ENCODE peak calls at places on chromosomes 5 and 9, in four cellular contexts. Z, V, R and X are unnamed samples.

GRCh38 chr5:75668988-75669760 is 48.1 kb downstream of the POC5 start:
- DNase-seq in Z (no peak), V (no peak), R (no peak), X (no peak)

GRCh38 chr5:149860801-149861322 is 83.7 kb downstream of the PDE6A start:
- DNase-seq in Z (no peak), V (no peak), R (no peak), X (no peak)

GRCh38 chr5:37945446-37945845 is 105.6 kb upstream of the GDNF start:
- DNase-seq in Z (no peak), V (no peak), R (no peak), X (no peak)

GRCh38 chr9:88651682-88652633 is 117.0 kb downstream of the NXNL2 start:
- DNase-seq in Z (peak; percentile 83), V (no peak), R (peak; percentile 97), X (peak; percentile 95)

GRCh38 chr9:93154293-93154903 is 20.3 kb upstream of the NINJ1 start:
- DNase-seq in Z (no peak), V (no peak), R (no peak), X (no peak)

GRCh38 chr5:109652096-109652495 is 37.6 kb upstream of the MAN2A1 start:
- DNase-seq in Z (no peak), V (no peak), R (no peak), X (no peak)

GRCh38 chr9:86943223-86943870 is 4.0 kb downstream of the GAS1 start:
- DNase-seq in Z (no peak), V (no peak), R (peak; percentile 51), X (peak; percentile 33)

GRCh38 chr5:19241690-19242089 is 746.3 kb downstream of the CDH18 start:
- DNase-seq in Z (no peak), V (no peak), R (no peak), X (no peak)

GRCh38 chr5:160159991-160160826 is 41.0 kb upstream of the PWWP2A start:
- DNase-seq in Z (no peak), V (no peak), R (no peak), X (no peak)

DNA sequence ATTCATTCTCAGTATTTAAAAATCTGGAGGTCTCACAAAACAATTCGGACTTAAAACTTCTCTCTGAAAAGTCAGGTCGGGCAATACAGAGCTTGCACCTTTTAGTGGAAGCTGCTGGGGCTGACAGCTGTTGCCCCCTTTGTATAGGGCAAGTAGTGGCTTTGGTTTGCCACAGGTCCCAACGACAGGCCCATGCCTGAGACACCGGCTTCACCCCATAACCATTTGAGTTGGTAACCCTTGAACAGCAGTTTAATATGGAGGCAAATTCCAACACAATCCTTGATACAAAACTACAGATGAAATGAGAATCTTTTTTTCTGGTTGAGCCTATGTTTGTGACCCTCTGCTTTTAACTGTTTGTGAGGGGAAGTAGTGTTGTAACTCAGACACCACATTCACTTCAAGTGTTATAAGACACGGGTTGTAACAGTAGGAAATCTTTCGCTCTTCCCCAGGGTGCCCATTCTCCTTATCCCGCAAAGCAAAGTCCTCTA is 763 bp upstream of the GLRX start:
- DNase-seq in Z (no peak), V (no peak), R (no peak), X (no peak)
- H3K4me1 ChIP-seq in Z (peaks cover 56% of the 10 kb centered on the region), V (peaks cover 23% of the 10 kb centered on the region), R (peaks cover 13% of the 10 kb centered on the region), X (peaks cover 22% of the 10 kb centered on the region)

DNA sequence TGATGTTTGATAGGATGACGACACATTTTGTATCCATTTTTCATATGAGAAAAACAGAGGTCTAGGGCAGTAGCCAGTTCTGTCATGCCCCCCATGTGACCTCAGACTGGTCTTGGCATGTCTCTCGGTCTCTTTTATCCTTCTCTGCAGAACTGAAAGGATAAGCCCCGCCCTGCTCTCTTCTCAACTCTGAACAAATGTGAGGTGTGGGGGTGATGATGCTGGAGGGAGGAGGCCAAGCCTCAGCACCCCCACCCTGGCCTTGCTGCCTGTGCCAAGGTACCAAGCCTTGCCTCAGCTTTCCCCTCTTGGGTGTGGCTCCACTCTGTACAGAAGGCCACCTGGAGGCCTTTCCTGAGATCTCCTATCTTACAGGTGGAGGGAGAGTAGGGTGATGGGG is 19.5 kb upstream of the CRB2 start:
- DNase-seq in Z (no peak), V (no peak), R (no peak), X (no peak)
- H3K27ac ChIP-seq in Z (no peak overlapping the region), V (no peak overlapping the region), R (no peak overlapping the region), X (no peak overlapping the region)

DNA sequence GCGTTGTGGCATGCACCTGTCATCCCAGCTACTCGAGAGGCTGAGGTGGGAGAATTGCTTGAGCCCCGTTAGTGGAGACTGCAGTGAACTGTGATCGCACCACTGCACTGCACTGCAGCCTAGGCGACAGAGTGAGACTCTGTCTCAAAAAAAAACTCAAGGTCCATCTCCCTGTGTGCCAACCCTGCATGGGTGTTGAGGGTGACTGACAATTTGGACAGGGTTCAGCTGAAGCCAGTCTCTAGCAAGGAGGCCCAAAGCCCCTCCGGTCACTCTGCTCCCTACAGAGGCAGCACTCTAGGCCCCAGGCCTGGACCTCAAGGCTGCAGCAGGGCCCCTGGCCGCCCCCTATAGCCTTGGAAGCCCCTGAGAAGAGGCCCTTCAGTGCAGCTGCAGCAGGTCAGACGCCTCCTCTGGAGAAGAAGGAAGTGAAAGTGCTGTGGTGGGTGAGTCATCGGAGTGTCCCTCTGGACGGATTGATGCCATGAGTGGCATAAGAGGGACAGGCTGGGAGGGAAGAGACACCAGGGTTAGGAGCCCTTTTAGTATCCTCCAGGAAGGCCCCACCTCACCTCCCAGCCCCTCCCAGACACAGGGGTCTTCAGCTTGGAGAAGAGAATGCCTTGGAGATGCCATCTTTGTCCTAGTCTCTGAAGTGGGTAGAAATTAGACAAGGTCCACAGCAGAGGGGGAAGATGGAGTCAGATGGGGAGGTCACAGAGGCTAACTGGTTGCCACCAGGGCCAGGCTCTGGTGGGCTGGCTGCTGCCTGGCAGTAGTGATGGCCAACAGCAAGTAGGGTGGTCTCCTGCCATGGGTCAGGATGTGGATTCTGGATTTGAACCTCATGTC is 39.1 kb upstream of the NEK6 start:
- DNase-seq in Z (peak; percentile 70), V (no peak), R (peak; percentile 28), X (peak; percentile 64)
- TF ChIP-seq CTCF in Z (no peak), V (no peak), R (no peak), X (no peak)

GRCh38 chr9:35660966-35661413 is 2.9 kb downstream of the CCDC107 start:
- DNase-seq in Z (no peak), V (no peak), R (peak; percentile 77), X (peak; percentile 34)

GRCh38 chr9:35659340-35659739 is 1.2 kb downstream of the CCDC107 start:
- DNase-seq in Z (no peak), V (no peak), R (no peak), X (peak; percentile 67)

GRCh38 chr9:35662437-35662836 is 2.6 kb downstream of the ARHGEF39 start:
- DNase-seq in Z (no peak), V (no peak), R (no peak), X (no peak)

GRCh38 chr9:35664531-35665470 is at the start of gene ARHGEF39:
- DNase-seq in Z (peak; percentile 92), V (no peak), R (peak; percentile 70), X (peak; percentile 66)

DNA sequence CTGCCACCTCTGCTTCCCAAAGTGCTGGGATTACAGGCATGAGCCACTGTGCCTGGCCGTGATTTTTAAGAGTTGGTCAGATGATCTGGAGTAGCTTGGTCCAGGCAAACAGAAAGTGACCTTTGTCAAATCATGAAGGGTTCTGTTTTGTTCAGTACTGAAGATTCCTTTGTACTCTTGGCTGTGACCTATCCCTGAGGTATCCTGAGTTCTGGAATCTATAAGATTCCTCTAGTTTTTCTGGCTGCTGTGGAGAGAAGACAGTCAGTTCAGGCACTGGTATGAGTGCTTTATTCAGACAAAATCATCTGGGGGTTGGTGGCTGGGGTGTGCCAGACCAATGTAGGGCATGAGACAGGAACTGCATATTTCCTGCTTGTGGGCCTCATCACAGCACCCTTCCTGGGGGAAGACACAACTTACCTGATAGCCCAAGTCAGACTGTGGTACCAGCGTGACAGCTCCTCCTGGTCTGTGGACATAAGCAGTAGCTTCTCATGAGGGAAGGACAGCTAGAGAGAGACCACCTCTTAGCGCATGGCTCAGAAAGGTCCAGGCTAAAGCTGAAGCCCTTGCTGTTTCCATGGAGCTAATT is 3.1 kb downstream of the ARHGEF39 start:
- DNase-seq in Z (no peak), V (no peak), R (no peak), X (no peak)
- H3K4me1 ChIP-seq in Z (peaks cover 61% of the 10 kb centered on the region), V (peaks cover 64% of the 10 kb centered on the region), R (peaks cover 21% of the 10 kb centered on the region), X (peaks cover 27% of the 10 kb centered on the region)

GRCh38 chr9:81374459-81374858 is 314.9 kb downstream of the TLE1 start:
- DNase-seq in Z (no peak), V (no peak), R (no peak), X (no peak)

GRCh38 chr9:81373294-81373693 is 316.1 kb downstream of the TLE1 start:
- DNase-seq in Z (peak; percentile 56), V (no peak), R (no peak), X (peak; percentile 70)

GRCh38 chr9:81371824-81372223 is 317.5 kb downstream of the TLE1 start:
- DNase-seq in Z (no peak), V (no peak), R (no peak), X (no peak)

GRCh38 chr9:81370650-81371049 is 318.7 kb downstream of the TLE1 start:
- DNase-seq in Z (no peak), V (no peak), R (no peak), X (no peak)

DNA sequence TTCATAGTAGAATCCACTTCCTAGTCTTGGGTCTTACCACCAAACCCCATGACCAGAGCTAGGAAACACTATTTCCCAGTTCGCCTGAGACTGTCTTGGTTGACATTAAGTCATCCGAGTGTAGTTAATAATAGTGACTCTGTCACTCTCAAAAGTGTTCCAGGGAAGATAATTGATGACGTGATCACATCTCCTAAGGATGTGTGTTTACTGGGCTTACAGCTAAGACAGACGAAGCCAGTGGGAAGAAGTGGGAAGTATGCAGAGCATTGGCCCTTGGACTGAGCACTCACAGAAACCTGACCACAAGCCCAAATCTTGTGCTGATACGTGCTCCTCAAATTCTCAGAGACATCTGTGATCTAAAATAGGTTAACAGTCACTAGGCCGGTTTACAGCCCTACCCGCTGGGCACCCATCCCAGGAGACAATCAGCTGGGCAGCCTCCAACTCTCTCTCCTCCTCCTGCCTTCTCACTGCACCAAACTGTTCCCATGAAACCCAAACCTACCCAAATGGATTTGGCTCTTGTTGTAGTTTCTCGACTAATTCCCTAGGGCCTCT is 316.6 kb downstream of the TLE1 start:
- DNase-seq in Z (no peak), V (no peak), R (no peak), X (peak; percentile 76)
- H3K27ac ChIP-seq in Z (peak overlapping the region; percentile 20), V (no peak overlapping the region), R (no peak overlapping the region), X (peak overlapping the region; percentile 29)

DNA sequence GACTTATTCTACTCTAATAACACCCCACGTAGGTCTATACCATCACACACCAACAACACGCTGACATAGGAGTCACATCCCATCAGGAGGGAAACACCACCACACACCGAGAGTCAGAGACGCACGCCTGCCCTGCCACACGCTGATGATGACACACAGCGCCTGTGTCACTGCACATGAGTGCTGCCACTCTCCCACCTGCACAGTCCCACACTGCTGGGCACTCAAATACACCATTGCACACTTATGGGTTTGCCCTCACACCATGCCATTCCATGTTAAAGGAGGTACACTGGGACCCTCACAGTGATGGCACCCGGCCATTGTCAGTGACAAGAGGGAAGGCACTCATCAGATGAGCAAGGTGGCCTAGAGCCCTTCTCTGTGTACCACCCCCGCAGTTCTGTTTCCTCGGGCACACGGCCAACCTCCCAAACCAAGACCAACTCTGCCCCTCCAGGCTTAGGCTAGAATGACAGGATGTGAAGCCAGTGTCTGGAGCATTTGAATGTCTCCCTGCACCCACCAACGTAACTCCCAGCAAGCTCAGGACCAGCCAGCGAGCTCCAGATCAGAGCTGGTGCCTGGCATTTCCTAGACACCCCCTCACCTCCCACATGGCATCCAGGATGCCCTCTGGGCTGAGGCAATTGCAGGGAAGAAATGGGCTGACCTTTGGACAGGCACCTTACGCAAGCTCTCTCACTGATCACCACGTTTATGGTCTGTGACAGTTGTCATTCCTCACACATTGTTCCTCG is 3.6 kb upstream of the CPLX2 start:
- DNase-seq in Z (no peak), V (no peak), R (no peak), X (no peak)
- TF ChIP-seq CTCF in Z (no peak), V (peak; percentile 32), R (no peak), X (no peak)